ENCODE peak calls at places on chromosomes 5 and 9, in ten cellular contexts. One of them, this sample, is unnamed.

GRCh38 chr9:14768561-14769234 is 46.2 kb upstream of the CER1 start:
- DNase-seq in effector memory CD4-positive, alpha-beta T cell: no peak
- DNase-seq in brain microvascular endothelial cell: peak; percentile 58
- DNase-seq in cardiac muscle cell: peak; percentile 59
- DNase-seq in CD8-positive, alpha-beta T cell: no peak
- DNase-seq in A549: peak; percentile 52
- DNase-seq in bronchial epithelial cell: peak; percentile 56
- DNase-seq in MG63: peak; percentile 76
- DNase-seq in mesendoderm: peak; percentile 75
- DNase-seq in SJSA1: no peak
- DNase-seq in this sample: no peak

GRCh38 chr5:31990296-31990695 is 183.8 kb downstream of the GOLPH3 start:
- DNase-seq in effector memory CD4-positive, alpha-beta T cell: no peak
- DNase-seq in brain microvascular endothelial cell: no peak
- DNase-seq in cardiac muscle cell: no peak
- DNase-seq in CD8-positive, alpha-beta T cell: no peak
- DNase-seq in A549: no peak
- DNase-seq in bronchial epithelial cell: no peak
- DNase-seq in MG63: peak; percentile 19
- DNase-seq in mesendoderm: no peak
- DNase-seq in SJSA1: no peak
- DNase-seq in this sample: no peak

GRCh38 chr9:11142965-11143738 is 530.4 kb upstream of the PTPRD start:
- DNase-seq in effector memory CD4-positive, alpha-beta T cell: no peak
- DNase-seq in brain microvascular endothelial cell: no peak
- DNase-seq in cardiac muscle cell: no peak
- DNase-seq in CD8-positive, alpha-beta T cell: no peak
- DNase-seq in A549: no peak
- DNase-seq in bronchial epithelial cell: peak; percentile 19
- DNase-seq in MG63: no peak
- DNase-seq in mesendoderm: no peak
- DNase-seq in SJSA1: no peak
- DNase-seq in this sample: no peak

GRCh38 chr5:92963801-92964200 is 617.2 kb downstream of the NR2F1-AS1 start:
- DNase-seq in effector memory CD4-positive, alpha-beta T cell: no peak
- DNase-seq in brain microvascular endothelial cell: no peak
- DNase-seq in cardiac muscle cell: no peak
- DNase-seq in CD8-positive, alpha-beta T cell: no peak
- DNase-seq in A549: no peak
- DNase-seq in bronchial epithelial cell: peak; percentile 1
- DNase-seq in MG63: no peak
- DNase-seq in mesendoderm: no peak
- DNase-seq in SJSA1: no peak
- DNase-seq in this sample: no peak

GRCh38 chr5:156532921-156533320 is 206.0 kb downstream of the SGCD start:
- DNase-seq in effector memory CD4-positive, alpha-beta T cell: no peak
- DNase-seq in brain microvascular endothelial cell: no peak
- DNase-seq in cardiac muscle cell: no peak
- DNase-seq in CD8-positive, alpha-beta T cell: no peak
- DNase-seq in A549: no peak
- DNase-seq in bronchial epithelial cell: no peak
- DNase-seq in MG63: no peak
- DNase-seq in mesendoderm: no peak
- DNase-seq in SJSA1: no peak
- DNase-seq in this sample: no peak

GRCh38 chr5:7869474-7870136 is 657 bp downstream of the MTRR start:
- DNase-seq in effector memory CD4-positive, alpha-beta T cell: no peak
- DNase-seq in brain microvascular endothelial cell: no peak
- DNase-seq in cardiac muscle cell: peak; percentile 19
- DNase-seq in CD8-positive, alpha-beta T cell: no peak
- DNase-seq in A549: no peak
- DNase-seq in bronchial epithelial cell: no peak
- DNase-seq in MG63: peak; percentile 37
- DNase-seq in mesendoderm: no peak
- DNase-seq in SJSA1: no peak
- DNase-seq in this sample: peak; percentile 15

GRCh38 chr9:72268961-72269360 is 96.0 kb downstream of the ZFAND5 start:
- DNase-seq in effector memory CD4-positive, alpha-beta T cell: no peak
- DNase-seq in brain microvascular endothelial cell: no peak
- DNase-seq in cardiac muscle cell: no peak
- DNase-seq in CD8-positive, alpha-beta T cell: no peak
- DNase-seq in A549: no peak
- DNase-seq in bronchial epithelial cell: no peak
- DNase-seq in MG63: no peak
- DNase-seq in mesendoderm: no peak
- DNase-seq in SJSA1: no peak
- DNase-seq in this sample: no peak

GRCh38 chr5:98880598-98880997 is 48.2 kb downstream of the CHD1 start:
- DNase-seq in effector memory CD4-positive, alpha-beta T cell: no peak
- DNase-seq in brain microvascular endothelial cell: no peak
- DNase-seq in cardiac muscle cell: no peak
- DNase-seq in CD8-positive, alpha-beta T cell: no peak
- DNase-seq in A549: no peak
- DNase-seq in bronchial epithelial cell: peak; percentile 70
- DNase-seq in MG63: no peak
- DNase-seq in mesendoderm: no peak
- DNase-seq in SJSA1: no peak
- DNase-seq in this sample: no peak

GRCh38 chr5:116575635-116576042 is 1.0 kb upstream of the SEMA6A start:
- DNase-seq in effector memory CD4-positive, alpha-beta T cell: no peak
- DNase-seq in brain microvascular endothelial cell: no peak
- DNase-seq in cardiac muscle cell: peak; percentile 63
- DNase-seq in CD8-positive, alpha-beta T cell: no peak
- DNase-seq in A549: no peak
- DNase-seq in bronchial epithelial cell: peak; percentile 79
- DNase-seq in MG63: no peak
- DNase-seq in mesendoderm: no peak
- DNase-seq in SJSA1: no peak
- DNase-seq in this sample: no peak

GRCh38 chr5:106876665-106877194 is 794.0 kb downstream of the EFNA5 start:
- DNase-seq in effector memory CD4-positive, alpha-beta T cell: no peak
- DNase-seq in brain microvascular endothelial cell: no peak
- DNase-seq in cardiac muscle cell: no peak
- DNase-seq in CD8-positive, alpha-beta T cell: no peak
- DNase-seq in A549: peak; percentile 54
- DNase-seq in bronchial epithelial cell: no peak
- DNase-seq in MG63: peak; percentile 12
- DNase-seq in mesendoderm: peak; percentile 71
- DNase-seq in SJSA1: no peak
- DNase-seq in this sample: no peak

GRCh38 chr5:140342896-140343295 is 3.5 kb downstream of the HBEGF start:
- DNase-seq in effector memory CD4-positive, alpha-beta T cell: no peak
- DNase-seq in brain microvascular endothelial cell: no peak
- DNase-seq in cardiac muscle cell: no peak
- DNase-seq in CD8-positive, alpha-beta T cell: no peak
- DNase-seq in A549: no peak
- DNase-seq in bronchial epithelial cell: no peak
- DNase-seq in MG63: no peak
- DNase-seq in mesendoderm: no peak
- DNase-seq in SJSA1: no peak
- DNase-seq in this sample: no peak

GRCh38 chr9:35604578-35605335 is at the start of gene TESK1:
- DNase-seq in effector memory CD4-positive, alpha-beta T cell: peak; percentile 77
- DNase-seq in brain microvascular endothelial cell: peak; percentile 26
- DNase-seq in cardiac muscle cell: peak; percentile 89
- DNase-seq in CD8-positive, alpha-beta T cell: peak; percentile 72
- DNase-seq in A549: peak; percentile 87
- DNase-seq in bronchial epithelial cell: peak; percentile 52
- DNase-seq in MG63: peak; percentile 95
- DNase-seq in mesendoderm: peak; percentile 88
- DNase-seq in SJSA1: peak; percentile 53
- DNase-seq in this sample: peak; percentile 87

GRCh38 chr5:5751987-5752386 is 329.5 kb downstream of the ICE1 start:
- DNase-seq in effector memory CD4-positive, alpha-beta T cell: no peak
- DNase-seq in brain microvascular endothelial cell: no peak
- DNase-seq in cardiac muscle cell: no peak
- DNase-seq in CD8-positive, alpha-beta T cell: no peak
- DNase-seq in A549: no peak
- DNase-seq in bronchial epithelial cell: no peak
- DNase-seq in MG63: no peak
- DNase-seq in mesendoderm: no peak
- DNase-seq in SJSA1: no peak
- DNase-seq in this sample: no peak

GRCh38 chr9:91422832-91423711 is 560 bp downstream of the NFIL3 start:
- DNase-seq in effector memory CD4-positive, alpha-beta T cell: peak; percentile 40
- DNase-seq in brain microvascular endothelial cell: peak; percentile 58
- DNase-seq in cardiac muscle cell: peak; percentile 74
- DNase-seq in CD8-positive, alpha-beta T cell: peak; percentile 21
- DNase-seq in A549: peak; percentile 71
- DNase-seq in bronchial epithelial cell: peak; percentile 59
- DNase-seq in MG63: peak; percentile 69
- DNase-seq in mesendoderm: peak; percentile 77
- DNase-seq in SJSA1: peak; percentile 65
- DNase-seq in this sample: peak; percentile 53

GRCh38 chr5:138339086-138339456 is 1.0 kb downstream of the FAM53C start:
- DNase-seq in effector memory CD4-positive, alpha-beta T cell: no peak
- DNase-seq in brain microvascular endothelial cell: no peak
- DNase-seq in cardiac muscle cell: no peak
- DNase-seq in CD8-positive, alpha-beta T cell: no peak
- DNase-seq in A549: no peak
- DNase-seq in bronchial epithelial cell: no peak
- DNase-seq in MG63: no peak
- DNase-seq in mesendoderm: peak; percentile 58
- DNase-seq in SJSA1: no peak
- DNase-seq in this sample: peak; percentile 21

DNA sequence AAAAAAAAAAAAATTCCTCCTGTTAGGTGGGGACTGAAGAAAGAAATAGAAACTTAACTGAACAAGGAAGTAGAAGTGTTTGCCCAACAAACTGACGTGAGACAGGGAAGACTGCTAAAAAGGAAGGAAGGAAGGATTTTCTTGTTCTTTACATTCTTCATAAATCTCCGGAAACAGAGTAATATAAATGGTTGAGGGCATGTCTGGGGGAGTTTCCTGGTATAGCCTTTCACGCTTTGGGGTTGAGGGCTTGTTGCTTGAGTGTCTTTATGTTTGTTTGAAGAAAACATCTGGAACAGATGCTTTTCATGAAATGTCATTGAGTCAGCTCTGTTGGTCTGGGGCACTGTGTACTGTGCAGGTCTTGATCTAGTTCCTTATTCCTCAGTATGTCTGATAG is 3.1 kb downstream of the TOR1B start:
- DNase-seq in effector memory CD4-positive, alpha-beta T cell: no peak
- DNase-seq in brain microvascular endothelial cell: no peak
- DNase-seq in cardiac muscle cell: no peak
- DNase-seq in CD8-positive, alpha-beta T cell: no peak
- DNase-seq in A549: no peak
- DNase-seq in bronchial epithelial cell: no peak
- DNase-seq in MG63: no peak
- DNase-seq in mesendoderm: no peak
- DNase-seq in SJSA1: no peak
- DNase-seq in this sample: no peak
- H3K4me3 ChIP-seq in effector memory CD4-positive, alpha-beta T cell: no peak overlapping the region
- H3K4me3 ChIP-seq in brain microvascular endothelial cell: no peak overlapping the region
- H3K4me3 ChIP-seq in cardiac muscle cell: no peak overlapping the region
- H3K4me3 ChIP-seq in CD8-positive, alpha-beta T cell: no peak overlapping the region
- H3K4me3 ChIP-seq in A549: no peak overlapping the region
- H3K4me3 ChIP-seq in bronchial epithelial cell: no peak overlapping the region
- H3K4me3 ChIP-seq in MG63: no peak overlapping the region
- H3K4me3 ChIP-seq in mesendoderm: no peak overlapping the region
- H3K4me3 ChIP-seq in SJSA1: no peak overlapping the region
- H3K4me3 ChIP-seq in this sample: no peak overlapping the region

GRCh38 chr5:148796931-148797330 is 29.5 kb upstream of the ADRB2 start:
- DNase-seq in effector memory CD4-positive, alpha-beta T cell: no peak
- DNase-seq in brain microvascular endothelial cell: no peak
- DNase-seq in cardiac muscle cell: no peak
- DNase-seq in CD8-positive, alpha-beta T cell: no peak
- DNase-seq in A549: no peak
- DNase-seq in bronchial epithelial cell: peak; percentile 77
- DNase-seq in MG63: no peak
- DNase-seq in mesendoderm: no peak
- DNase-seq in SJSA1: no peak
- DNase-seq in this sample: no peak
- H3K4me3 ChIP-seq in effector memory CD4-positive, alpha-beta T cell: no peak overlapping the region
- H3K4me3 ChIP-seq in brain microvascular endothelial cell: no peak overlapping the region
- H3K4me3 ChIP-seq in cardiac muscle cell: no peak overlapping the region
- H3K4me3 ChIP-seq in CD8-positive, alpha-beta T cell: no peak overlapping the region
- H3K4me3 ChIP-seq in A549: no peak overlapping the region
- H3K4me3 ChIP-seq in bronchial epithelial cell: no peak overlapping the region
- H3K4me3 ChIP-seq in MG63: no peak overlapping the region
- H3K4me3 ChIP-seq in mesendoderm: no peak overlapping the region
- H3K4me3 ChIP-seq in SJSA1: no peak overlapping the region
- H3K4me3 ChIP-seq in this sample: no peak overlapping the region

GRCh38 chr9:4292781-4293180 is 7.1 kb downstream of the GLIS3 start:
- DNase-seq in effector memory CD4-positive, alpha-beta T cell: no peak
- DNase-seq in brain microvascular endothelial cell: no peak
- DNase-seq in cardiac muscle cell: no peak
- DNase-seq in CD8-positive, alpha-beta T cell: no peak
- DNase-seq in A549: peak; percentile 65
- DNase-seq in bronchial epithelial cell: no peak
- DNase-seq in MG63: no peak
- DNase-seq in mesendoderm: no peak
- DNase-seq in SJSA1: no peak
- DNase-seq in this sample: no peak
- H3K4me3 ChIP-seq in effector memory CD4-positive, alpha-beta T cell: no peak overlapping the region
- H3K4me3 ChIP-seq in brain microvascular endothelial cell: no peak overlapping the region
- H3K4me3 ChIP-seq in cardiac muscle cell: no peak overlapping the region
- H3K4me3 ChIP-seq in CD8-positive, alpha-beta T cell: no peak overlapping the region
- H3K4me3 ChIP-seq in A549: peak overlapping the region; percentile 5
- H3K4me3 ChIP-seq in bronchial epithelial cell: no peak overlapping the region
- H3K4me3 ChIP-seq in MG63: no peak overlapping the region
- H3K4me3 ChIP-seq in mesendoderm: no peak overlapping the region
- H3K4me3 ChIP-seq in SJSA1: no peak overlapping the region
- H3K4me3 ChIP-seq in this sample: no peak overlapping the region

GRCh38 chr9:127422133-127422782 is 1.9 kb upstream of the ZNF79 start:
- DNase-seq in effector memory CD4-positive, alpha-beta T cell: no peak
- DNase-seq in brain microvascular endothelial cell: no peak
- DNase-seq in cardiac muscle cell: no peak
- DNase-seq in CD8-positive, alpha-beta T cell: no peak
- DNase-seq in A549: no peak
- DNase-seq in bronchial epithelial cell: no peak
- DNase-seq in MG63: no peak
- DNase-seq in mesendoderm: no peak
- DNase-seq in SJSA1: no peak
- DNase-seq in this sample: no peak
- H3K4me3 ChIP-seq in effector memory CD4-positive, alpha-beta T cell: no peak overlapping the region
- H3K4me3 ChIP-seq in brain microvascular endothelial cell: no peak overlapping the region
- H3K4me3 ChIP-seq in cardiac muscle cell: no peak overlapping the region
- H3K4me3 ChIP-seq in CD8-positive, alpha-beta T cell: no peak overlapping the region
- H3K4me3 ChIP-seq in A549: no peak overlapping the region
- H3K4me3 ChIP-seq in bronchial epithelial cell: no peak overlapping the region
- H3K4me3 ChIP-seq in MG63: no peak overlapping the region
- H3K4me3 ChIP-seq in mesendoderm: no peak overlapping the region
- H3K4me3 ChIP-seq in SJSA1: no peak overlapping the region
- H3K4me3 ChIP-seq in this sample: no peak overlapping the region